ENCODE peak calls at places on chromosomes 1 and 21, in four cellular contexts. One of them, this sample, is unnamed. For H3K27me3, the result is how much of the 10 kb centered on the place peaks cover.

GRCh38 chr1:46983416-46983815 is 40.1 kb upstream of the CYP4X1 start:
- DNase-seq in left ventricle myocardium inferior: no peak
- DNase-seq in right lobe of liver: no peak
- DNase-seq in DND-41: no peak
- DNase-seq in this sample: peak

GRCh38 chr1:28450561-28450960 is 55.3 kb upstream of the RCC1 start:
- DNase-seq in left ventricle myocardium inferior: no peak
- DNase-seq in DND-41: no peak
- DNase-seq in right lobe of liver: no peak
- DNase-seq in this sample: no peak

GRCh38 chr1:178344513-178345077 is 152.2 kb downstream of the CLEC20A start:
- DNase-seq in left ventricle myocardium inferior: no peak
- DNase-seq in DND-41: no peak
- DNase-seq in right lobe of liver: no peak
- DNase-seq in this sample: no peak

GRCh38 chr1:7483634-7484383 is 287.3 kb upstream of the VAMP3 start:
- DNase-seq in DND-41: no peak
- DNase-seq in right lobe of liver: no peak
- DNase-seq in left ventricle myocardium inferior: no peak
- DNase-seq in this sample: no peak

GRCh38 chr1:215052656-215053055 is 29.9 kb upstream of the KCNK2 start:
- DNase-seq in DND-41: no peak
- DNase-seq in left ventricle myocardium inferior: no peak
- DNase-seq in right lobe of liver: no peak
- DNase-seq in this sample: no peak

GRCh38 chr1:151370211-151370911 is 2.1 kb downstream of the SELENBP1 start:
- DNase-seq in left ventricle myocardium inferior: peak
- DNase-seq in right lobe of liver: no peak
- DNase-seq in DND-41: no peak
- DNase-seq in this sample: no peak

GRCh38 chr1:24796524-24796923 is 51.3 kb downstream of the CLIC4 start:
- DNase-seq in DND-41: no peak
- DNase-seq in left ventricle myocardium inferior: no peak
- DNase-seq in right lobe of liver: no peak
- DNase-seq in this sample: no peak

GRCh38 chr1:2087766-2088165 is 37.6 kb downstream of the PRKCZ start:
- DNase-seq in left ventricle myocardium inferior: no peak
- DNase-seq in right lobe of liver: no peak
- DNase-seq in DND-41: no peak
- DNase-seq in this sample: no peak

GRCh38 chr1:233079586-233079985 is 129.2 kb downstream of the NTPCR start:
- DNase-seq in right lobe of liver: no peak
- DNase-seq in left ventricle myocardium inferior: no peak
- DNase-seq in DND-41: no peak
- DNase-seq in this sample: no peak

GRCh38 chr1:203283597-203283996 is 21.7 kb upstream of the BTG2 start:
- DNase-seq in DND-41: no peak
- DNase-seq in right lobe of liver: no peak
- DNase-seq in left ventricle myocardium inferior: no peak
- DNase-seq in this sample: no peak

GRCh38 chr1:231182317-231182716 is 20.5 kb downstream of the TRIM67 start:
- DNase-seq in right lobe of liver: no peak
- DNase-seq in left ventricle myocardium inferior: no peak
- DNase-seq in DND-41: no peak
- DNase-seq in this sample: no peak
- H3K27me3 ChIP-seq in right lobe of liver: under half
- H3K27me3 ChIP-seq in left ventricle myocardium inferior: half or more
- H3K27me3 ChIP-seq in DND-41: under half
- H3K27me3 ChIP-seq in this sample: under half

GRCh38 chr1:101993703-101994102 is 3.0 kb downstream of the OLFM3 start:
- DNase-seq in left ventricle myocardium inferior: no peak
- DNase-seq in right lobe of liver: no peak
- DNase-seq in DND-41: no peak
- DNase-seq in this sample: no peak
- TF ChIP-seq CTCF in left ventricle myocardium inferior: no peak
- TF ChIP-seq CTCF in right lobe of liver: no peak
- TF ChIP-seq CTCF in DND-41: peak
- TF ChIP-seq CTCF in this sample: peak

GRCh38 chr21:43734131-43734634 is 15.3 kb downstream of the PDXK start:
- DNase-seq in DND-41: no peak
- DNase-seq in right lobe of liver: no peak
- DNase-seq in left ventricle myocardium inferior: no peak
- DNase-seq in this sample: no peak
- H3K4me3 ChIP-seq in DND-41: no peak
- H3K4me3 ChIP-seq in right lobe of liver: no peak
- H3K4me3 ChIP-seq in left ventricle myocardium inferior: no peak
- H3K4me3 ChIP-seq in this sample: no peak

GRCh38 chr1:44512313-44512885 is 107.3 kb downstream of the RNF220 start:
- DNase-seq in left ventricle myocardium inferior: no peak
- DNase-seq in right lobe of liver: no peak
- DNase-seq in DND-41: no peak
- DNase-seq in this sample: peak

GRCh38 chr1:44515416-44515815 is 110.4 kb downstream of the RNF220 start:
- DNase-seq in right lobe of liver: no peak
- DNase-seq in left ventricle myocardium inferior: no peak
- DNase-seq in DND-41: no peak
- DNase-seq in this sample: no peak

GRCh38 chr1:44511769-44512168 is 106.7 kb downstream of the RNF220 start:
- DNase-seq in DND-41: no peak
- DNase-seq in right lobe of liver: no peak
- DNase-seq in left ventricle myocardium inferior: no peak
- DNase-seq in this sample: no peak

GRCh38 chr1:44513111-44513510 is 108.1 kb downstream of the RNF220 start:
- DNase-seq in left ventricle myocardium inferior: no peak
- DNase-seq in right lobe of liver: no peak
- DNase-seq in DND-41: no peak
- DNase-seq in this sample: no peak

GRCh38 chr1:44514673-44515072 is 109.6 kb downstream of the RNF220 start:
- DNase-seq in DND-41: no peak
- DNase-seq in left ventricle myocardium inferior: no peak
- DNase-seq in right lobe of liver: no peak
- DNase-seq in this sample: no peak
- H3K27me3 ChIP-seq in DND-41: under half
- H3K27me3 ChIP-seq in left ventricle myocardium inferior: under half
- H3K27me3 ChIP-seq in right lobe of liver: under half
- H3K27me3 ChIP-seq in this sample: half or more

GRCh38 chr1:84653130-84653680 is 37.1 kb downstream of the SSX2IP start:
- DNase-seq in right lobe of liver: no peak
- DNase-seq in DND-41: no peak
- DNase-seq in left ventricle myocardium inferior: no peak
- DNase-seq in this sample: no peak
- TF ChIP-seq CTCF in right lobe of liver: peak
- TF ChIP-seq CTCF in DND-41: peak
- TF ChIP-seq CTCF in left ventricle myocardium inferior: no peak
- TF ChIP-seq CTCF in this sample: peak

DNA sequence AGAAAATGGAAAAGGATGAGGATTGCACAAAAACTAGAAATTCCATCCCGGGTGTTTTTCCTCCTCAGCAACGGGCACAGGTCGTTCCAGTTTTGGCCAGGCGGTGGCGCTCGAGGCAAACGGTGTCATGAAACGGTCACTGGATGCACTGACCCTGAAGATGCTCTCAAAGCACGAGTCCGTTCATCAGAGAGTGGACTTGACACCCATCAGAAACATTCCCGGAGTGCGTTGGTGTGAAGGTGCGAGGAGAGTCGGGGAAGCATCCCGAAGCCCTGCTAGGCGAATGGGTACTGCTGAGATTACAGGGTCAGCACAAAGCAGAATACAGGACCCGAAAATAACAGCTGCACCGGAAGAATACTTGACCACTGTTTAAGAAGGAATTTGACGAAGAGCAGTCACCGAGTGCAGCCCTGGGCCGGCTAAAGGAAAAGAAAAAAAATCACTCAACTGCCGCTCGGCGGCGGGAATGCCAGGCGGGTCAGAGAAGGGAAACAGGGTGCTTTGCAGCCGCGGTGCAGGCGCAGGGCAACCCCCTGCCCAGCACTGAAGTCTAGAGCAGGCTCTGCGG is 71.7 kb upstream of the ETS2 start:
- DNase-seq in left ventricle myocardium inferior: peak
- DNase-seq in right lobe of liver: peak
- DNase-seq in DND-41: peak
- DNase-seq in this sample: peak
- H3K4me3 ChIP-seq in left ventricle myocardium inferior: peak
- H3K4me3 ChIP-seq in right lobe of liver: no peak
- H3K4me3 ChIP-seq in DND-41: peak
- H3K4me3 ChIP-seq in this sample: peak

This sample was measured in endodermal cell.